ENCODE peak calls at places on chromosome 15, in eight cellular contexts. G is choroid plexus epithelial cell, I is astrocyte of the spinal cord, B is RWPE1, Q is spleen, S is A549, H is GM20000, L is adrenal gland. O is an unnamed sample.

GRCh38 chr15:46080018-46080417 is 445.2 kb downstream of the SQOR start:
- DNase-seq in S (no peak), Q (no peak), L (no peak), I (peak; percentile 11), H (no peak), B (no peak), G (no peak), O (no peak)

GRCh38 chr15:83992356-83993031 is 243.1 kb upstream of the GOLGA6L4 start:
- DNase-seq in G (no peak), B (no peak), I (no peak), H (peak; percentile 30), S (no peak), L (no peak), Q (no peak), O (no peak)

GRCh38 chr15:78930577-78931388 is 14.1 kb downstream of the CTSH start:
- DNase-seq in S (peak; percentile 68), H (no peak), I (peak; percentile 89), Q (peak; percentile 61), G (peak; percentile 82), L (peak; percentile 87), B (peak; percentile 98), O (peak; percentile 74)

GRCh38 chr15:89167267-89168176 is 53.9 kb downstream of the RLBP1 start:
- DNase-seq in B (peak; percentile 81), H (peak; percentile 42), L (peak; percentile 45), S (peak; percentile 48), I (peak; percentile 79), G (peak; percentile 40), Q (no peak), O (peak; percentile 66)

GRCh38 chr15:28871168-28871567 is 14.6 kb upstream of the APBA2 start:
- DNase-seq in S (no peak), G (no peak), B (no peak), L (no peak), I (no peak), H (no peak), Q (no peak), O (no peak)

GRCh38 chr15:93035953-93036810 is 52.8 kb downstream of the RGMA start:
- DNase-seq in B (no peak), I (no peak), S (peak; percentile 87), Q (peak; percentile 84), G (peak; percentile 62), H (peak; percentile 84), L (peak; percentile 36), O (peak; percentile 53)

GRCh38 chr15:36808401-36809160 is 229.2 kb downstream of the CDIN1 start:
- DNase-seq in L (no peak), Q (no peak), S (no peak), I (peak; percentile 3), G (peak; percentile 60), H (no peak), B (no peak), O (peak; percentile 38)

GRCh38 chr15:90178468-90179435 is 22.4 kb upstream of the SEMA4B start:
- DNase-seq in G (no peak), L (no peak), Q (peak; percentile 41), I (no peak), H (no peak), S (no peak), B (no peak), O (no peak)

GRCh38 chr15:48433226-48433886 is 102.1 kb downstream of the DUT start:
- DNase-seq in H (peak; percentile 13), L (peak; percentile 55), S (no peak), B (no peak), G (no peak), I (peak; percentile 39), Q (no peak), O (no peak)

GRCh38 chr15:67253517-67254237 is 784 bp downstream of the AAGAB start:
- DNase-seq in I (peak; percentile 32), H (no peak), G (peak; percentile 10), S (peak; percentile 43), L (no peak), B (peak; percentile 20), Q (no peak), O (peak; percentile 24)

GRCh38 chr15:67256051-67256450 is 1.5 kb downstream of the IQCH start:
- DNase-seq in L (no peak), I (no peak), G (no peak), H (no peak), B (no peak), Q (no peak), S (no peak), O (no peak)

GRCh38 chr15:67251318-67251717 is 3.1 kb downstream of the AAGAB start:
- DNase-seq in H (no peak), G (peak; percentile 15), Q (no peak), L (no peak), B (no peak), S (no peak), I (no peak), O (no peak)

GRCh38 chr15:67253103-67253502 is 1.4 kb downstream of the AAGAB start:
- DNase-seq in H (no peak), S (no peak), Q (no peak), L (no peak), I (no peak), G (no peak), B (no peak), O (no peak)

DNA sequence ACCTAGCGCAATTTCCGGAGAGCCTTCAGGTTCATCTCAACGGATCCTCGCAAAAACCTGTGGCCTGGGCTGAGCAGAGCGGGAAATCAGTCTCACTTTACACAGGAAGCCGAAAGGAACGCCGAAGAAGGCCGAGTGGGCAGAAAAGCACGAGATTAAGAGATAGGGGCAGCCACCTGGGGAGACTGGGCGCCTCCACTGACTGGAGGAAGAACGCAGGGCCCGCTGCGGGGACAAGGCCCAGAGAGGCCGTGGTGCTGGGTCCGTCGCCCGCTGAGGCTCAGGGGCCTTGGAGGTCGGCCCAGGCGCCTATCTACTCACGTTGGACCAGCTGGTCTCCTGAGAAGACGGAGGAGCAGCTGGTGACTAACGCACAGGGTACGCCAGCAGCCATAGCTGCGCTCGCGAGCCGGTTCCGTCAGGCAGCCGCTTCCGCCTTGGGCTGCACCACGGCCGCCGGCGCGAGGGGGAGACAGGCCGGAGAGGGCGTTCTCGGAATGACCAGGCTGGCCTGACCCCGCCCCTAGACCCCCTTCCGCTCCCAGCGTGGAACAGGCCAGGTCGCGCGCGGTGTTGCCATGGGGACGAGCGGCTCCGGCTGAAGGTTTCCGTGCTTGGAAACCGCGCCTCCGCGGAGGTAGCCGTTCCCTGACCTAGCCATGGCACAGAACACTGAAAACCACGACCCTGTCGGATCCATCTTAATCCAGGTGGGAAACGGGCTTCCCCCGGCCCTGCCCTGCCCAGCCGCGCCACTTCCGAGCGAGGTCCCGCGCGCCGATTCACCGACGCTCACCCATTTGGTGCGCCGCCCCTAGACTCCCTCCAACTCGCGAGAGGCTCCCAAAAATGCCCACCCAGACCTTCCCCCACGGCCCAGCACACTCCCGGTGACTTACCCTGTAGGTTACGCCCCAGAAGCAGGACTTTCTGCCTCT is at the start of the genes AAGAB and IQCH:
- DNase-seq in S (peak; percentile 98), I (peak; percentile 98), G (peak; percentile 98), Q (peak; percentile 100), L (peak; percentile 97), H (peak; percentile 96), B (peak; percentile 98), O (peak; percentile 98)
- TF ChIP-seq CTCF in S (no peak), I (no peak), G (no peak), Q (no peak), L (no peak), H (no peak), B (no peak), O (no peak)

GRCh38 chr15:56964182-56964581 is 45.7 kb downstream of the TCF12 start:
- DNase-seq in I (peak; percentile 30), B (no peak), Q (no peak), S (no peak), G (peak; percentile 75), H (no peak), L (no peak), O (peak; percentile 37)
- TF ChIP-seq CTCF in I (no peak), B (no peak), Q (no peak), S (no peak), G (no peak), H (no peak), L (no peak), O (no peak)

GRCh38 chr15:66702770-66703539 is 919 bp downstream of the SMAD6 start:
- DNase-seq in G (no peak), I (no peak), H (peak; percentile 49), Q (peak; percentile 84), L (no peak), S (no peak), B (no peak), O (no peak)
- TF ChIP-seq CTCF in G (no peak), I (no peak), H (no peak), Q (no peak), L (no peak), S (no peak), B (no peak), O (no peak)

GRCh38 chr15:67691450-67691849 is 133.9 kb upstream of the SKOR1 start:
- DNase-seq in L (no peak), G (no peak), S (no peak), I (no peak), H (no peak), Q (no peak), B (no peak), O (no peak)

GRCh38 chr15:67692573-67692972 is 132.7 kb upstream of the SKOR1 start:
- DNase-seq in Q (no peak), B (no peak), G (no peak), S (no peak), H (no peak), L (no peak), I (no peak), O (no peak)

GRCh38 chr15:67700023-67700422 is 125.3 kb upstream of the SKOR1 start:
- DNase-seq in S (no peak), H (no peak), B (no peak), Q (no peak), L (no peak), G (no peak), I (no peak), O (no peak)

GRCh38 chr15:67690936-67691335 is 134.4 kb upstream of the SKOR1 start:
- DNase-seq in Q (no peak), S (no peak), I (peak; percentile 76), B (no peak), L (no peak), H (no peak), G (peak; percentile 72), O (peak; percentile 40)

DNA sequence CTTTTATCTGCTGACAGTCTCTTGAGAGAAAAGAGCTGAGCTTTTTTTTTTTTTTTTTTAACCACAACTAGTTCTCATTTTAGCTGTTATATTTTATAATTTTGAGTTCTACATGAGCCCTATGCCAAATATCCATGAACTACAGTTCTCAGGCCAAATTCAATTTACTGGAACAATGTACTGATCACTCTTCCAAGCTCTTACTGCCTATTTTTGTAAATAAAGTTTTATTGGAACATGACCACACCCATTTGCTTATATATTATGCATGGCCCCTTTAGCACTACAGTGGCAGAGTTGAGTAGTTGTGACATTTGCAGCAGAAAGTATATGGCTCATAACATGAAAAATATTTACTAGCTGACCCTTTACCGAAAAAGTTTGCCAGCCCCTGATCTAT is 129.2 kb upstream of the SKOR1 start:
- DNase-seq in G (no peak), H (no peak), B (no peak), I (no peak), S (no peak), L (no peak), Q (no peak), O (no peak)
- TF ChIP-seq CTCF in G (no peak), H (no peak), B (no peak), I (no peak), S (no peak), L (no peak), Q (no peak), O (no peak)

O was measured in fibroblast of pulmonary artery.